ENCODE peak calls at places on chromosomes 2 and 18, in seven cellular contexts. L is RPMI8226, N is Peyer's patch, F is NCI-H2029 treated with DMSO at 0.1 percent for 48 hours, X is RCC 7860, T is NAMALWA, R is T-helper 2 cell. Q is an unnamed sample.

GRCh38 chr2:12855508-12855907 is 138.8 kb downstream of the TRIB2 start:
- DNase-seq in R (no peak), L (no peak), T (no peak), N (no peak), F (no peak), X (no peak), Q (no peak)

GRCh38 chr18:49238433-49239042 is 221.9 kb downstream of the DYM start:
- DNase-seq in N (no peak), R (no peak), F (no peak), X (no peak), T (peak), L (peak), Q (peak)

GRCh38 chr18:77528877-77529276 is 279.2 kb downstream of the GALR1 start:
- DNase-seq in T (no peak), F (no peak), L (no peak), X (no peak), R (no peak), N (no peak), Q (no peak)

GRCh38 chr2:58925676-58926081 is 684.6 kb upstream of the FANCL start:
- DNase-seq in T (no peak), X (no peak), F (no peak), N (no peak), L (no peak), R (no peak), Q (no peak)

GRCh38 chr2:214393796-214394195 is 17.1 kb upstream of the VWC2L start:
- DNase-seq in T (no peak), L (no peak), F (no peak), N (no peak), X (no peak), R (no peak), Q (no peak)

GRCh38 chr18:48208432-48208948 is 200.7 kb downstream of the ZBTB7C start:
- DNase-seq in N (no peak), R (no peak), L (no peak), T (no peak), F (no peak), X (no peak), Q (no peak)

GRCh38 chr2:8487461-8487932 is 194.4 kb upstream of the ID2 start:
- DNase-seq in X (no peak), F (no peak), T (no peak), L (no peak), R (no peak), N (no peak), Q (no peak)

GRCh38 chr2:47719099-47719498 is 63.8 kb upstream of the MSH6 start:
- DNase-seq in F (no peak), N (no peak), R (no peak), T (peak), X (no peak), L (no peak), Q (no peak)

GRCh38 chr2:78070693-78071092 is 548.5 kb upstream of the LRRTM4 start:
- DNase-seq in F (no peak), T (no peak), X (peak), R (no peak), N (no peak), L (no peak), Q (no peak)

GRCh38 chr2:37880546-37880945 is 44.5 kb upstream of the RMDN2 start:
- DNase-seq in R (no peak), T (no peak), X (no peak), F (no peak), N (no peak), L (peak), Q (no peak)

GRCh38 chr2:29367986-29368677 is 252.9 kb downstream of the CLIP4 start:
- DNase-seq in F (no peak), N (no peak), R (no peak), T (no peak), L (no peak), X (no peak), Q (no peak)

GRCh38 chr2:231545105-231545902 is 15.1 kb upstream of the NMUR1 start:
- DNase-seq in R (no peak), X (peak), N (no peak), L (peak), F (no peak), T (peak), Q (peak)

GRCh38 chr2:85936421-85937068 is 47.8 kb upstream of the ST3GAL5 start:
- DNase-seq in F (no peak), R (no peak), N (no peak), X (peak), T (no peak), L (no peak), Q (peak)

GRCh38 chr18:29892960-29893558 is 1149.5 kb downstream of the DSC3 start:
- DNase-seq in F (no peak), R (no peak), L (no peak), T (peak), N (no peak), X (no peak), Q (no peak)

GRCh38 chr2:11040992-11041391 is 114.3 kb upstream of the SLC66A3 start:
- DNase-seq in F (no peak), R (no peak), L (no peak), N (no peak), X (no peak), T (no peak), Q (no peak)

GRCh38 chr2:96501471-96501874 is 3.7 kb downstream of the NEURL3 start:
- DNase-seq in N (no peak), X (no peak), F (no peak), L (no peak), R (no peak), T (no peak), Q (no peak)

GRCh38 chr2:226691265-226691664 is 108.4 kb downstream of the IRS1 start:
- DNase-seq in X (peak), N (no peak), L (no peak), R (no peak), F (no peak), T (no peak), Q (no peak)

GRCh38 chr2:53787255-53787910 is 539 bp downstream of the ERLEC1 start:
- DNase-seq in L (peak), R (no peak), X (peak), N (no peak), T (peak), F (no peak), Q (peak)

GRCh38 chr18:49847524-49847923 is 34.2 kb upstream of the ACAA2 start:
- DNase-seq in X (no peak), F (no peak), R (no peak), T (no peak), L (no peak), N (no peak), Q (no peak)

GRCh38 chr18:48827321-48828200 is 123.2 kb downstream of the SMAD7 start:
- DNase-seq in X (no peak), N (no peak), L (no peak), F (peak), R (no peak), T (no peak), Q (no peak)

GRCh38 chr2:238104071-238104511 is 4.0 kb downstream of the ESPNL start:
- DNase-seq in R (no peak), N (peak), T (no peak), F (no peak), X (no peak), L (no peak), Q (no peak)

Q was measured in Caki2.